ENCODE peak calls at places on chromosomes 13 and 19, in seven cellular contexts. One of them, this sample, is unnamed.
A peak's percentile ranks its signal among the peaks of the same experiment; 100 is the strongest.

GRCh38 chr19:47187023-47187655 is 43.9 kb downstream of the BBC3 start:
- DNase-seq in H1: no peak
- DNase-seq in K562: no peak
- DNase-seq in sigmoid colon: no peak
- DNase-seq in suprapubic skin: no peak
- DNase-seq in esophagus muscularis mucosa: no peak
- DNase-seq in stomach: no peak
- DNase-seq in this sample: no peak

GRCh38 chr13:59643906-59644626 is 519.7 kb downstream of the DIAPH3 start:
- DNase-seq in H1: no peak
- DNase-seq in esophagus muscularis mucosa: peak; percentile 64
- DNase-seq in sigmoid colon: no peak
- DNase-seq in suprapubic skin: no peak
- DNase-seq in K562: no peak
- DNase-seq in stomach: no peak
- DNase-seq in this sample: no peak

GRCh38 chr13:106048386-106048785 is 487.1 kb downstream of the EFNB2 start:
- DNase-seq in suprapubic skin: no peak
- DNase-seq in H1: no peak
- DNase-seq in sigmoid colon: no peak
- DNase-seq in K562: no peak
- DNase-seq in esophagus muscularis mucosa: no peak
- DNase-seq in stomach: no peak
- DNase-seq in this sample: no peak

GRCh38 chr19:13961826-13962737 is 9.8 kb downstream of the DCAF15 start:
- DNase-seq in suprapubic skin: no peak
- DNase-seq in esophagus muscularis mucosa: no peak
- DNase-seq in H1: no peak
- DNase-seq in sigmoid colon: no peak
- DNase-seq in stomach: no peak
- DNase-seq in K562: no peak
- DNase-seq in this sample: no peak

GRCh38 chr13:29523199-29523931 is 72.1 kb downstream of the SLC7A1 start:
- DNase-seq in stomach: no peak
- DNase-seq in suprapubic skin: no peak
- DNase-seq in esophagus muscularis mucosa: no peak
- DNase-seq in sigmoid colon: no peak
- DNase-seq in H1: no peak
- DNase-seq in K562: no peak
- DNase-seq in this sample: no peak

GRCh38 chr19:50242586-50242985 is 39.2 kb downstream of the MYH14 start:
- DNase-seq in K562: no peak
- DNase-seq in suprapubic skin: no peak
- DNase-seq in sigmoid colon: no peak
- DNase-seq in H1: no peak
- DNase-seq in esophagus muscularis mucosa: no peak
- DNase-seq in stomach: no peak
- DNase-seq in this sample: no peak

GRCh38 chr19:28472111-28472510 is 740.8 kb downstream of the UQCRFS1 start:
- DNase-seq in H1: no peak
- DNase-seq in sigmoid colon: peak; percentile 5
- DNase-seq in suprapubic skin: no peak
- DNase-seq in esophagus muscularis mucosa: no peak
- DNase-seq in K562: no peak
- DNase-seq in stomach: no peak
- DNase-seq in this sample: no peak

GRCh38 chr13:96925869-96926628 is 68.2 kb downstream of the OXGR1 start:
- DNase-seq in H1: no peak
- DNase-seq in suprapubic skin: no peak
- DNase-seq in K562: no peak
- DNase-seq in esophagus muscularis mucosa: no peak
- DNase-seq in stomach: no peak
- DNase-seq in sigmoid colon: no peak
- DNase-seq in this sample: no peak

GRCh38 chr19:33301011-33301899 is 1.1 kb downstream of the CEBPA start:
- DNase-seq in suprapubic skin: no peak
- DNase-seq in H1: no peak
- DNase-seq in sigmoid colon: peak; percentile 69
- DNase-seq in K562: no peak
- DNase-seq in esophagus muscularis mucosa: no peak
- DNase-seq in stomach: peak; percentile 39
- DNase-seq in this sample: no peak

GRCh38 chr13:106616729-106617128 is 48.8 kb upstream of the ARGLU1 start:
- DNase-seq in esophagus muscularis mucosa: no peak
- DNase-seq in stomach: no peak
- DNase-seq in H1: no peak
- DNase-seq in K562: no peak
- DNase-seq in sigmoid colon: no peak
- DNase-seq in suprapubic skin: no peak
- DNase-seq in this sample: no peak

GRCh38 chr13:83423361-83423760 is 458.9 kb downstream of the SLITRK1 start:
- DNase-seq in K562: no peak
- DNase-seq in suprapubic skin: no peak
- DNase-seq in sigmoid colon: no peak
- DNase-seq in stomach: no peak
- DNase-seq in esophagus muscularis mucosa: no peak
- DNase-seq in H1: no peak
- DNase-seq in this sample: no peak

GRCh38 chr19:47063874-47064273 is 15.4 kb upstream of the TMEM160 start:
- DNase-seq in suprapubic skin: no peak
- DNase-seq in K562: no peak
- DNase-seq in H1: no peak
- DNase-seq in stomach: no peak
- DNase-seq in esophagus muscularis mucosa: no peak
- DNase-seq in sigmoid colon: no peak
- DNase-seq in this sample: no peak

DNA sequence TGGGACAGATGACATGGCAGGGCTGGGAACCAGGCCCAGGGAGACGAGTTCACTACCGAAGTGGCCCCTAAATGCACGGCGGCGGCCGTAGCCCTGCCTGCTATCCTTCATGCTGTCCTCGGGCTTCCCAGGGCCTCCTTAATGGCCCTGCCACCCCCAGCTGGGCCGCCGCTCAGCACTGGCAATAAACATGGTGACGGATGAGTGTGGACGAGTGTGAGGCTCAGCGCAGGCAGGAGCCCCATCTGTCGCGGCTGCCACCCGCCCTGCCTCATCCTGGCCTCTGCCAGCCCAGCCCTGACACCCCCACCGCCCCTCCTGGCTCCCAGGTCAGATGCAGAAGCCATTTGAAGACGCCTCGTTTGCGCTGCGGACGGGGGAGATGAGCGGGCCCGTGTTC is 13.6 kb downstream of the PIN1 start:
- DNase-seq in K562: no peak
- DNase-seq in esophagus muscularis mucosa: no peak
- DNase-seq in H1: no peak
- DNase-seq in sigmoid colon: no peak
- DNase-seq in suprapubic skin: no peak
- DNase-seq in stomach: no peak
- DNase-seq in this sample: no peak
- TF ChIP-seq POLR2AphosphoS5 in K562: no peak
- TF ChIP-seq POLR2AphosphoS5 in esophagus muscularis mucosa: no peak
- TF ChIP-seq POLR2AphosphoS5 in H1: peak; percentile 3
- TF ChIP-seq POLR2AphosphoS5 in sigmoid colon: no peak
- TF ChIP-seq POLR2AphosphoS5 in suprapubic skin: no peak
- TF ChIP-seq POLR2AphosphoS5 in stomach: no peak
- TF ChIP-seq POLR2AphosphoS5 in this sample: no peak

DNA sequence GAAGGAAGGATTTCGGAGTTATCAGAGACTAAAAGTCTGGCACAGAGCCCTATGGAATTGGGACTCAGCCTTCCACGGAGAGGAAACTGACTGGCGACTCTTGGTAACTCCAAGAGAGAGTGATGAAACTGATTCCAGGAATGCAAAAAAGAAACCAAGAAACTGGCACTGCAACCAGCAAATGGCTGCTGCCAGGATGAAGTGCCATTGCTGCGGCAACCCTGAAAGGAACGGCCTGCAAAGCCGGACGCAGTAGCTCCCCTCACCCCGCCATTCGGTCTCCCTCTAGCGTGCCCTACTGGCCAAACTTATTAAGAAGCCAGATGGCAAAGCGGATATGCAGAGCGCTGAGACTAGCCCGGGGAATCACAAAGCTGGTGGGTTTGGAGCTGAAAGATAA is 236.0 kb downstream of the PCDH9 start:
- DNase-seq in sigmoid colon: peak; percentile 71
- DNase-seq in K562: peak; percentile 78
- DNase-seq in H1: peak; percentile 51
- DNase-seq in suprapubic skin: peak; percentile 75
- DNase-seq in stomach: peak; percentile 61
- DNase-seq in esophagus muscularis mucosa: no peak
- DNase-seq in this sample: peak; percentile 64
- TF ChIP-seq CTCF in sigmoid colon: peak; percentile 39
- TF ChIP-seq CTCF in K562: peak; percentile 76
- TF ChIP-seq CTCF in H1: peak; percentile 84
- TF ChIP-seq CTCF in suprapubic skin: no peak
- TF ChIP-seq CTCF in stomach: no peak
- TF ChIP-seq CTCF in esophagus muscularis mucosa: peak; percentile 66
- TF ChIP-seq CTCF in this sample: no peak

GRCh38 chr19:37983916-37984315 is 76.9 kb downstream of the SIPA1L3 start:
- DNase-seq in sigmoid colon: no peak
- DNase-seq in K562: no peak
- DNase-seq in esophagus muscularis mucosa: no peak
- DNase-seq in H1: no peak
- DNase-seq in stomach: no peak
- DNase-seq in suprapubic skin: no peak
- DNase-seq in this sample: no peak
- H3K4me1 ChIP-seq in sigmoid colon: no peaks in the 10 kb centered on the region
- H3K4me1 ChIP-seq in K562: peaks cover 3% of the 10 kb centered on the region
- H3K4me1 ChIP-seq in esophagus muscularis mucosa: peaks cover 9% of the 10 kb centered on the region
- H3K4me1 ChIP-seq in H1: peaks cover 17% of the 10 kb centered on the region
- H3K4me1 ChIP-seq in stomach: peaks cover 27% of the 10 kb centered on the region
- H3K4me1 ChIP-seq in suprapubic skin: peaks cover 53% of the 10 kb centered on the region
- H3K4me1 ChIP-seq in this sample: no peaks in the 10 kb centered on the region

GRCh38 chr19:31351212-31352193 is 2.3 kb upstream of the TSHZ3 start:
- DNase-seq in stomach: no peak
- DNase-seq in H1: no peak
- DNase-seq in sigmoid colon: peak; percentile 82
- DNase-seq in esophagus muscularis mucosa: no peak
- DNase-seq in K562: no peak
- DNase-seq in suprapubic skin: no peak
- DNase-seq in this sample: no peak
- TF ChIP-seq POLR2AphosphoS5 in stomach: no peak
- TF ChIP-seq POLR2AphosphoS5 in H1: no peak
- TF ChIP-seq POLR2AphosphoS5 in sigmoid colon: no peak
- TF ChIP-seq POLR2AphosphoS5 in esophagus muscularis mucosa: no peak
- TF ChIP-seq POLR2AphosphoS5 in K562: no peak
- TF ChIP-seq POLR2AphosphoS5 in suprapubic skin: no peak
- TF ChIP-seq POLR2AphosphoS5 in this sample: no peak

DNA sequence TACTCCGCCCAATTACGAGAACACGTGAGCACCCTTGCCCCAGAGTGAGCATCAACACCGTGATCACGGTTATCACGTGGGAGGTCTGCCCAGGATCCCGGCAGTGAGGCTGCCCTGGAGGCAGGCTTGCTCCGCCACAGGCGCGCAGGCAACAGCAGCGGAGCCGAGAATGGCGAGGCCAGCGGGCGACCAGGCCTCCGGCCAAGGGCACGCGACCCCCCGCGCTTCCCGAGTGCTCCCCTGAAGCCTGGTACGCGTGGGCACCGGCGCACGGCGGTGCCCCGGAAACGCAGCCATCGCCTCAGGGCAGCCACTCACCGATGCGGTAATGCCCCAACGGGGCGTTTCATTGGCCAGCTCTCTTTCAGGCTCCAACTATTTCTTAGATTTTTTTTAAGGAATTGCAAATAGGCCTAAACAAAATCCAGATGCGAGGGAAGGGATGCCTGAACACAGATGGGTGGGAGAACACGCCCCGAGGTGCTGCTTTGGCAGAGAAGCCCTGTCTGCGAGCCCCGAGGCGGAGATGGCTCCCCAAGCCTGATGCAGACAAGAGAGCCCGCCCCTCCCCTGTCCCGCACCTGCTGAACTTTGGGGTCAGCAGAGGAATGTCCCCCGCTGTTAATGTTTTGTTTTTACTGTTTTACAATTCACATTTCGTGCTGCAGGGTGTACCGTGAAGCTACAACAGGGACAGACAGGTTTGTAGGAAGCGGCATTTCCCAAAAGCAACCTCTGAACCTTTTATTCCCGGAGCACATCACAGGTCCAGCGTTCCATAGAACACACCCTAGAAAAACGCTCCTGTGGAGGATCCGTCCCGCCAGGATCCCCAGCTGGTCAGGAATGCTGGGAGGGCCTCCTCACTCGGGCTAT is 132.7 kb downstream of the ZDHHC20 start:
- DNase-seq in stomach: peak; percentile 52
- DNase-seq in K562: no peak
- DNase-seq in esophagus muscularis mucosa: no peak
- DNase-seq in suprapubic skin: no peak
- DNase-seq in H1: peak; percentile 69
- DNase-seq in sigmoid colon: peak; percentile 72
- DNase-seq in this sample: no peak
- TF ChIP-seq CTCF in stomach: no peak
- TF ChIP-seq CTCF in K562: no peak
- TF ChIP-seq CTCF in esophagus muscularis mucosa: no peak
- TF ChIP-seq CTCF in suprapubic skin: no peak
- TF ChIP-seq CTCF in H1: no peak
- TF ChIP-seq CTCF in sigmoid colon: no peak
- TF ChIP-seq CTCF in this sample: no peak

GRCh38 chr19:1213391-1214286 is 8.1 kb downstream of the STK11 start:
- DNase-seq in sigmoid colon: peak; percentile 91
- DNase-seq in H1: no peak
- DNase-seq in K562: no peak
- DNase-seq in stomach: peak; percentile 73
- DNase-seq in esophagus muscularis mucosa: no peak
- DNase-seq in suprapubic skin: no peak
- DNase-seq in this sample: no peak

GRCh38 chr19:1214862-1215731 is 9.5 kb downstream of the STK11 start:
- DNase-seq in K562: no peak
- DNase-seq in H1: no peak
- DNase-seq in suprapubic skin: no peak
- DNase-seq in sigmoid colon: peak; percentile 87
- DNase-seq in esophagus muscularis mucosa: no peak
- DNase-seq in stomach: peak; percentile 82
- DNase-seq in this sample: no peak

GRCh38 chr19:1211494-1212234 is 6.1 kb downstream of the STK11 start:
- DNase-seq in suprapubic skin: no peak
- DNase-seq in K562: no peak
- DNase-seq in esophagus muscularis mucosa: no peak
- DNase-seq in stomach: peak; percentile 64
- DNase-seq in sigmoid colon: no peak
- DNase-seq in H1: no peak
- DNase-seq in this sample: no peak

GRCh38 chr19:1216756-1217155 is 11.2 kb downstream of the STK11 start:
- DNase-seq in sigmoid colon: no peak
- DNase-seq in suprapubic skin: no peak
- DNase-seq in esophagus muscularis mucosa: no peak
- DNase-seq in stomach: no peak
- DNase-seq in H1: no peak
- DNase-seq in K562: no peak
- DNase-seq in this sample: no peak

DNA sequence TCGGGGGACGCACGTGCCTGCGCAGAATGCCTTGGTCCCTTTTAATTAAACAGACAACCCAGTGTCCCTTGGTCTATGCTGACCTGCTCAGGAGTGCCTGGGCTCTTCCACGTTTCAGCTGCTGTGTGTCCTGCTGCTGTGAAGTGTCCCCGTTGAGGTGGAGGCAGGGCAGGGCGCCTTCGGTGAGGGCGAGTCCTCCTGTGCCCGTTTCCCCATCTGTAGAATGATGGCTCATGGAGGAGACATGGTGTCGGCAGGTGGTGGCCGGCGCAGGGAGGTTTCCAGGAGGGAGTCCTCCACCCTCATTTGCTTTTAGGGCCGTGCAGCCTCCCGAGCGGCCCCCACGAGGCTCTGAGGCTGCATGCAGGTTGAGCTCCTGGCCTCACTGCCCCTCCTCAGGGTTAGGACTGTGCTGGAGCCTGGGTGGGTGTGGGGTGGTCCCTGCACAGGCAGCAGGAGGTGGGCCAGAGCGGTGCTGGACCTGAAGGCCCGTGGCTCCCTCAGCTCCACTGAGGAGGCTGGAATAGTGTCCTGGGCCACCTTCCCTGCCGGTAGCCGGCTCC is 8.8 kb downstream of the STK11 start:
- DNase-seq in K562: no peak
- DNase-seq in suprapubic skin: no peak
- DNase-seq in H1: no peak
- DNase-seq in stomach: no peak
- DNase-seq in sigmoid colon: no peak
- DNase-seq in esophagus muscularis mucosa: no peak
- DNase-seq in this sample: no peak
- H3K4me1 ChIP-seq in K562: peaks cover 79% of the 10 kb centered on the region
- H3K4me1 ChIP-seq in suprapubic skin: peaks cover 81% of the 10 kb centered on the region
- H3K4me1 ChIP-seq in H1: peaks cover 8% of the 10 kb centered on the region
- H3K4me1 ChIP-seq in stomach: peaks cover 96% of the 10 kb centered on the region
- H3K4me1 ChIP-seq in sigmoid colon: peaks cover 4% of the 10 kb centered on the region
- H3K4me1 ChIP-seq in esophagus muscularis mucosa: peaks cover 99% of the 10 kb centered on the region
- H3K4me1 ChIP-seq in this sample: peaks cover 36% of the 10 kb centered on the region

This sample was measured in breast epithelium.